ENCODE peak calls at places on chromosomes 5 and 9, in nine cellular contexts. V, C, A, B, O, L, D, Q and K are unnamed samples.

GRCh38 chr5:102622244-102622643 is 123.4 kb upstream of the SLCO6A1 start:
- DNase-seq in V (no peak), C (no peak), A (no peak), B (no peak), O (no peak), L (no peak), D (no peak), Q (no peak), K (no peak)

GRCh38 chr5:107268241-107268640 is 402.5 kb downstream of the EFNA5 start:
- DNase-seq in V (no peak), C (no peak), A (no peak), B (no peak), O (no peak), L (no peak), D (no peak), Q (no peak), K (no peak)

GRCh38 chr5:84453405-84453804 is 68.7 kb upstream of the EDIL3 start:
- DNase-seq in V (no peak), C (no peak), A (no peak), B (no peak), O (no peak), L (no peak), D (no peak), Q (no peak), K (no peak)

GRCh38 chr5:83729389-83729788 is 8.7 kb upstream of the HAPLN1 start:
- DNase-seq in V (no peak), C (no peak), A (no peak), B (no peak), O (no peak), L (no peak), D (no peak), Q (no peak), K (no peak)

GRCh38 chr5:150779397-150780179 is 1.0 kb downstream of the SMIM3 start:
- DNase-seq in V (no peak), C (no peak), A (no peak), B (no peak), O (peak; percentile 81), L (no peak), D (no peak), Q (no peak), K (peak; percentile 29)

GRCh38 chr5:77945874-77946273 is 169.7 kb upstream of the TBCA start:
- DNase-seq in V (no peak), C (no peak), A (no peak), B (no peak), O (no peak), L (no peak), D (no peak), Q (no peak), K (no peak)

GRCh38 chr5:67612961-67613360 is 416.4 kb upstream of the CD180 start:
- DNase-seq in V (no peak), C (no peak), A (no peak), B (no peak), O (no peak), L (no peak), D (no peak), Q (no peak), K (no peak)

GRCh38 chr5:125798311-125798710 is 624.9 kb upstream of the GRAMD2B start:
- DNase-seq in V (no peak), C (no peak), A (peak; percentile 16), B (peak; percentile 67), O (peak; percentile 36), L (peak; percentile 5), D (peak; percentile 25), Q (no peak), K (peak; percentile 25)

GRCh38 chr5:125485003-125485641 is 738.7 kb upstream of the ZNF608 start:
- DNase-seq in V (no peak), C (no peak), A (peak; percentile 69), B (peak; percentile 96), O (peak; percentile 99), L (no peak), D (peak; percentile 95), Q (no peak), K (peak; percentile 96)

GRCh38 chr5:149427374-149427773 is 48.3 kb upstream of the IL17B start:
- DNase-seq in V (no peak), C (no peak), A (no peak), B (no peak), O (no peak), L (no peak), D (no peak), Q (no peak), K (no peak)

GRCh38 chr5:150599917-150600511 is 40.4 kb upstream of the SYNPO start:
- DNase-seq in V (no peak), C (peak; percentile 82), A (no peak), B (peak; percentile 97), O (peak; percentile 70), L (no peak), D (peak; percentile 90), Q (peak; percentile 91), K (peak; percentile 96)

GRCh38 chr9:133664651-133665050 is 28.5 kb downstream of the DBH start:
- DNase-seq in V (no peak), C (no peak), A (no peak), B (no peak), O (no peak), L (no peak), D (no peak), Q (no peak), K (no peak)